ENCODE peak calls at places on chromosomes 6 and 20, in ten cellular contexts. Q is GM13977; O is NCI-H2081; E is activated T-cell treated with anti-CD3 and anti-CD28 coated beads, Interleukin-2, amount 50 U/mL, for 4 hours; C is stimulated activated CD8-positive, alpha-beta memory T cell treated with anti-CD3 and anti-CD28 coated beads, Interleukin-12 subunit alpha, Interleukin-12 subunit beta, amount 100 ng/mL, for 4 hours; D is activated T-helper 2 cell treated with anti-CD3 and anti-CD28 coated beads, Interferon-gamma antibody, Interleukin-2, Interleukin-4, amounts not matched to agents 10 μg/mL and 5 μg/mL and 100 μg/mL, durations not matched to agents 14 hours and 24 hours and 36 hours; G is natural killer cell; H is nephron progenitor cell; Z is activated naive CD8-positive, alpha-beta T cell treated with anti-CD3 and anti-CD28 coated beads, Interleukin-2, amount 50 U/mL, for 16 hours; P is AML-193. W is an unnamed sample.

GRCh38 chr6:97215157-97215769 is 67.8 kb downstream of the MMS22L start:
- DNase-seq in H (peak; percentile 24), G (no peak), O (no peak), Q (no peak), C (no peak), Z (no peak), D (no peak), P (peak; percentile 40), E (no peak), W (no peak)

GRCh38 chr6:105045546-105045945 is 88.6 kb downstream of the LIN28B start:
- DNase-seq in G (no peak), H (no peak), C (no peak), E (no peak), D (no peak), Q (no peak), Z (no peak), O (no peak), P (no peak), W (no peak)

GRCh38 chr6:142284419-142284818 is 17.4 kb upstream of the ADGRG6 start:
- DNase-seq in D (no peak), O (no peak), Q (no peak), E (no peak), Z (no peak), H (no peak), G (no peak), P (no peak), C (no peak), W (no peak)

GRCh38 chr6:11681770-11682169 is 96.8 kb downstream of the ADTRP start:
- DNase-seq in O (no peak), P (no peak), Z (no peak), Q (no peak), D (no peak), G (no peak), H (no peak), E (no peak), C (no peak), W (no peak)

GRCh38 chr6:12233693-12234551 is 56.2 kb upstream of the EDN1 start:
- DNase-seq in C (no peak), H (no peak), O (peak; percentile 56), G (no peak), Q (peak; percentile 27), E (no peak), P (peak; percentile 80), Z (no peak), D (peak; percentile 27), W (no peak)

GRCh38 chr20:50585678-50586077 is 75.5 kb downstream of the PTPN1 start:
- DNase-seq in G (no peak), H (no peak), D (no peak), Z (no peak), C (no peak), E (no peak), P (no peak), O (no peak), Q (no peak), W (no peak)

GRCh38 chr6:55469829-55470438 is 109.1 kb downstream of the HMGCLL1 start:
- DNase-seq in E (no peak), C (no peak), P (no peak), Q (no peak), H (no peak), G (no peak), O (no peak), D (no peak), Z (no peak), W (no peak)

GRCh38 chr6:53728570-53729194 is 63.1 kb upstream of the KLHL31 start:
- DNase-seq in O (peak; percentile 21), Z (peak; percentile 17), P (peak; percentile 57), E (peak; percentile 43), Q (peak; percentile 50), H (peak; percentile 76), G (peak; percentile 27), D (peak; percentile 43), C (peak; percentile 18), W (no peak)

GRCh38 chr20:31652917-31653385 is 15.2 kb downstream of the COX4I2 start:
- DNase-seq in Z (no peak), H (no peak), C (no peak), P (no peak), O (peak; percentile 52), E (no peak), D (no peak), G (no peak), Q (no peak), W (no peak)

GRCh38 chr6:7045746-7046145 is 62.0 kb upstream of the RREB1 start:
- DNase-seq in C (no peak), G (no peak), Z (no peak), Q (no peak), P (no peak), E (no peak), H (no peak), O (no peak), D (no peak), W (no peak)

GRCh38 chr6:56242343-56242742 is 5.0 kb downstream of the COL21A1 start:
- DNase-seq in C (no peak), O (no peak), P (no peak), E (no peak), Z (no peak), D (no peak), Q (no peak), G (no peak), H (no peak), W (no peak)

GRCh38 chr20:20207872-20208271 is 155.5 kb downstream of the CFAP61 start:
- DNase-seq in O (no peak), P (no peak), Q (no peak), Z (no peak), H (no peak), G (peak; percentile 57), D (no peak), C (no peak), E (no peak), W (no peak)

GRCh38 chr6:17987576-17988421 is at the start of gene KIF13A:
- DNase-seq in D (no peak), C (peak; percentile 15), Q (peak; percentile 83), O (peak; percentile 34), P (no peak), G (peak; percentile 60), Z (no peak), E (no peak), H (peak; percentile 75), W (peak; percentile 4)

GRCh38 chr6:112939543-112939942 is 592.4 kb downstream of the RFPL4B start:
- DNase-seq in Z (no peak), E (no peak), Q (no peak), H (no peak), D (no peak), C (no peak), O (peak; percentile 18), G (no peak), P (no peak), W (no peak)

GRCh38 chr6:143225929-143226328 is 165.2 kb downstream of the AIG1 start:
- DNase-seq in G (no peak), E (no peak), H (no peak), O (no peak), P (no peak), C (no peak), Z (no peak), D (no peak), Q (no peak), W (no peak)

GRCh38 chr20:32482251-32483220 is 102.6 kb downstream of the NOL4L start:
- DNase-seq in D (no peak), P (peak; percentile 36), H (peak; percentile 69), E (no peak), Z (no peak), O (no peak), C (no peak), Q (peak; percentile 60), G (peak; percentile 37), W (no peak)

GRCh38 chr6:71239694-71240093 is 48.9 kb upstream of the OGFRL1 start:
- DNase-seq in O (no peak), C (no peak), Z (no peak), D (no peak), P (no peak), Q (no peak), H (no peak), G (no peak), E (no peak), W (no peak)

GRCh38 chr6:39221746-39222641 is 7.3 kb downstream of the KCNK5 start:
- DNase-seq in Q (no peak), G (no peak), Z (no peak), P (no peak), H (no peak), E (no peak), C (no peak), O (no peak), D (no peak), W (no peak)

GRCh38 chr6:154127638-154128037 is 88.6 kb downstream of the OPRM1 start:
- DNase-seq in G (no peak), H (no peak), Z (no peak), Q (no peak), C (no peak), D (no peak), E (no peak), O (peak; percentile 67), P (no peak), W (no peak)

GRCh38 chr6:124964084-124964763 is 2.0 kb downstream of the RNF217 start:
- DNase-seq in G (no peak), P (no peak), O (no peak), H (no peak), Z (no peak), D (no peak), Q (no peak), C (no peak), E (no peak), W (no peak)

W was measured in NCI-H187 treated with DMSO at 0.1 percent for 48 hours.